ENCODE peak calls at places on chromosome 12, in four cellular contexts. U is tibial nerve, V is IMR-90, Y is ovary. X is an unnamed sample.

GRCh38 chr12:124916370-124917134 is 2.1 kb upstream of the UBC start:
- DNase-seq in V (peak), U (peak), Y (peak), X (peak)

GRCh38 chr12:111066744-111067437 is 146.5 kb upstream of the MYL2 start:
- DNase-seq in V (no peak), Y (no peak), U (no peak), X (no peak)

GRCh38 chr12:84825149-84825548 is 87.5 kb downstream of the SLC6A15 start:
- DNase-seq in Y (no peak), V (no peak), U (no peak), X (no peak)

GRCh38 chr12:53402871-53403270 is 20.8 kb upstream of the AMHR2 start:
- DNase-seq in Y (no peak), U (no peak), V (no peak), X (no peak)

GRCh38 chr12:94922561-94922960 is 80.9 kb downstream of the NDUFA12 start:
- DNase-seq in Y (no peak), V (no peak), U (no peak), X (no peak)

GRCh38 chr12:41509655-41510054 is 321.5 kb downstream of the PDZRN4 start:
- DNase-seq in V (no peak), U (no peak), Y (no peak), X (no peak)

GRCh38 chr12:68791897-68792481 is 16.0 kb upstream of the MDM2 start:
- DNase-seq in Y (no peak), V (no peak), U (no peak), X (no peak)

GRCh38 chr12:96807741-96808140 is 99.3 kb upstream of the NEDD1 start:
- DNase-seq in Y (no peak), V (no peak), U (no peak), X (no peak)

GRCh38 chr12:47825239-47825639 is 5.5 kb upstream of the HDAC7 start:
- DNase-seq in Y (peak), U (no peak), V (no peak), X (no peak)

GRCh38 chr12:102478416-102479098 is 1.8 kb downstream of the IGF1 start:
- DNase-seq in Y (no peak), V (no peak), U (no peak), X (no peak)

GRCh38 chr12:26939192-26939832 is 1.0 kb downstream of the FGFR1OP2 start:
- DNase-seq in U (no peak), Y (no peak), V (peak), X (no peak)

GRCh38 chr12:93447555-93448265 is 6.0 kb upstream of the UBE2N start:
- DNase-seq in V (no peak), U (no peak), Y (no peak), X (no peak)

GRCh38 chr12:96431067-96431466 is 30.8 kb upstream of the CDK17 start:
- DNase-seq in U (no peak), Y (no peak), V (no peak), X (no peak)

GRCh38 chr12:114767906-114768697 is 84.1 kb upstream of the TBX3 start:
- DNase-seq in Y (peak), U (no peak), V (peak), X (no peak)

GRCh38 chr12:7293670-7294069 is 10.2 kb upstream of the ACSM4 start:
- DNase-seq in U (no peak), Y (no peak), V (no peak), X (no peak)

GRCh38 chr12:47832263-47832933 is 12.7 kb upstream of the HDAC7 start:
- DNase-seq in U (no peak), Y (no peak), V (no peak), X (no peak)

GRCh38 chr12:96265836-96266235 is 71.7 kb downstream of the ELK3 start:
- DNase-seq in V (no peak), U (no peak), Y (no peak), X (no peak)

GRCh38 chr12:130538343-130539095 is 177.6 kb downstream of the RIMBP2 start:
- DNase-seq in Y (no peak), V (no peak), U (no peak), X (no peak)

GRCh38 chr12:118136559-118137003 is 657 bp downstream of the PEBP1 start:
- DNase-seq in U (no peak), V (peak), Y (peak), X (peak)

GRCh38 chr12:89208661-89209096 is 143.6 kb downstream of the DUSP6 start:
- DNase-seq in V (peak), Y (no peak), U (no peak), X (no peak)

GRCh38 chr12:122366685-122367475 is 55.6 kb downstream of the CLIP1 start:
- DNase-seq in U (peak), V (peak), Y (no peak), X (no peak)

GRCh38 chr12:22230280-22230794 is 104.2 kb downstream of the ST8SIA1 start:
- DNase-seq in Y (no peak), U (no peak), V (peak), X (no peak)

GRCh38 chr12:124078800-124079199 is 105.8 kb downstream of the ZNF664 start:
- DNase-seq in V (no peak), Y (no peak), U (no peak), X (no peak)

GRCh38 chr12:121925361-121925725 is 7.0 kb downstream of the CFAP251 start:
- DNase-seq in V (peak), Y (no peak), U (no peak), X (no peak)

GRCh38 chr12:42865282-42865681 is 275.7 kb upstream of the PRICKLE1 start:
- DNase-seq in Y (no peak), U (no peak), V (no peak), X (no peak)

GRCh38 chr12:79023261-79023660 is 158.7 kb downstream of the SYT1 start:
- DNase-seq in U (no peak), Y (no peak), V (no peak), X (no peak)

GRCh38 chr12:6839482-6840201 is 1.1 kb upstream of the GNB3 start:
- DNase-seq in Y (no peak), U (no peak), V (no peak), X (no peak)

GRCh38 chr12:40137252-40137651 is 31.4 kb upstream of the SLC2A13 start:
- DNase-seq in U (no peak), V (peak), Y (no peak), X (no peak)

GRCh38 chr12:106342397-106343212 is 14.9 kb upstream of the POLR3B start:
- DNase-seq in U (peak), V (peak), Y (peak), X (peak)

GRCh38 chr12:5510251-5510805 is 78.4 kb downstream of the NTF3 start:
- DNase-seq in U (no peak), V (no peak), Y (no peak), X (peak)

GRCh38 chr12:93429852-93430251 is 11.9 kb downstream of the UBE2N start:
- DNase-seq in Y (no peak), U (no peak), V (no peak), X (no peak)

GRCh38 chr12:2382391-2383155 is 329.8 kb downstream of the CACNA1C start:
- DNase-seq in U (no peak), V (peak), Y (no peak), X (peak)

GRCh38 chr12:131830335-131831020 is 2.3 kb downstream of the MMP17 start:
- DNase-seq in Y (peak), V (peak), U (peak), X (peak)

GRCh38 chr12:97142737-97143450 is 235.8 kb downstream of the NEDD1 start:
- DNase-seq in U (no peak), V (no peak), Y (no peak), X (no peak)

GRCh38 chr12:124928095-124928911 is 13.9 kb upstream of the UBC start:
- DNase-seq in V (peak), U (peak), Y (peak), X (peak)

GRCh38 chr12:87967871-87968270 is 61.3 kb downstream of the C12orf50 start:
- DNase-seq in V (no peak), U (no peak), Y (no peak), X (no peak)

GRCh38 chr12:124762791-124763593 is 100.7 kb downstream of the SCARB1 start:
- DNase-seq in Y (no peak), U (peak), V (no peak), X (no peak)

GRCh38 chr12:34600592-34601462 is 578.5 kb downstream of the ALG10 start:
- DNase-seq in Y (peak), V (no peak), U (no peak), X (peak)

GRCh38 chr12:12590961-12591360 is 20.7 kb upstream of the CREBL2 start:
- DNase-seq in V (no peak), Y (no peak), U (no peak), X (no peak)
- TF ChIP-seq POLR2A in V (no peak), Y (no peak), U (no peak), X (no peak)

GRCh38 chr12:57093412-57094193 is 4.7 kb downstream of the NAB2 start:
- DNase-seq in Y (peak), U (peak), V (peak), X (peak)
- H3K4me3 ChIP-seq in Y (peak), U (peak), V (peak), X (no peak)

DNA sequence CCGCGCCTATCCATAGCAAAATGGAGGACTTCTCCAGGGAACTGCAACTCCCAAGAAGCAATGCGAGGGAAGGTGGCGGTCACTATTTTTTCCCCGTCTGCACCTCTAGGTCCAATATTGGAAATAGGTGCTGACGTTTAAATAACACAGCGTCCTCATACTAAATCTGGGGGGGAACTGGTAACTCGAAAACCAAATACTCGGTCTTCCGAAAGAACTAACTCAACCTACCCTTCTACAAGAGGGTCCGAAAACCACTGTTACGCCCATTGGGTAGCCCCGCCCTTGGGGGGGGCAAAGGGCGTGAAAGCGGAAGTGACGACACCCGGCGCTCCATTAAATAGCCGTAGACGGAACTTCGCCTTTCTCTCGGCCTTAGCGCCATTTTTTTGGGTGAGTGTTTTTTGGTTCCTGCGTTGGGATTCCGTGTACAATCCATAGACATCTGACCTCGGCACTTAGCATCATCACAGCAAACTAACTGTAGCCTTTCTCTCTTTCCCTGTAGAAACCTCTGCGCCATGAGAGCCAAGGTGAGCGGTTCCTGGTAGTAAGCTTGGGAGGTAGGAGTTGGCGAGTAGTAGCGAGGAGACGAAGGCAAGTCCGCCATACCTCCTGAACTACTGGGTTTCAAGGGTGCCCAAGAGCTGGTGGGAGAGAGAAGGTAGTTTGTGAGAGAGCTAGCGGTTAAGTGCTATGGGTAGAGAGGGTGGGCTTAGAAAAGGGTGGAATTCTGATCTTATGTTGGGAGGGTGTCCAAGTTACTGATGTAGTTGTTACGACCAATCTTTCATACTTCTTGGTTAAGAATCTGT is at the start of gene RPL41:
- DNase-seq in Y (peak), U (peak), V (peak), X (peak)
- TF ChIP-seq POLR2A in Y (peak), U (peak), V (peak), X (peak)

DNA sequence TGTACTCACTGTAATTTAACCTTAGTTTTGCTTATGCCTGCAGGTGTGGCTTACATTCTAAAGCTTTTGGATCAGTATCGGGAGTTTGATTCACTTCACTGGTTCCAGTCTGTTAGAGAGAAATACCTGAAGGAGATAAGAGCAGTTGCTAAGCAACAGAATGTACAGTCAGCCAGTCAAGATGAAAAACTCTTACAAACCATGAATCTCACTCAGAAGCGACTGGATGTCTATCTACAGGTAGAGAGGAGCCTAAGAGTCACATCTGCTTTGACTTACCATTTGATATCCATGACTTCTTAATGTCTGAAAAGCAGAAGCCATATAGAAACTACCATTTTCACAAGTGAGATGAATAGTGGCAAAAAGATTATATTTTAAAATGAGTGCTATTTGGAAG is 56.5 kb downstream of the WASHC4 start:
- DNase-seq in Y (no peak), U (no peak), V (no peak), X (no peak)
- H3K4me3 ChIP-seq in Y (no peak), U (no peak), V (no peak), X (no peak)